ENCODE peak calls at places on chromosomes 11 and 22, in seven cellular contexts. D is NT2/D1, Q is K562, J is H1, K is HCT116, Z is SK-N-SH, L is HepG2. P is an unnamed sample.

GRCh38 chr11:19800714-19801519 is 88.3 kb downstream of the NAV2 start:
- DNase-seq in Z (no peak), L (no peak), J (no peak), D (no peak), K (no peak), Q (no peak), P (no peak)

GRCh38 chr11:2432171-2432621 is 12.1 kb downstream of the TRPM5 start:
- DNase-seq in L (no peak), K (no peak), Z (no peak), J (no peak), Q (no peak), D (no peak), P (no peak)

GRCh38 chr22:39556970-39557811 is 13.4 kb upstream of the CACNA1I start:
- DNase-seq in Z (peak; percentile 71), J (no peak), D (no peak), K (no peak), Q (peak; percentile 44), L (no peak), P (no peak)

GRCh38 chr11:32297629-32298028 is 137.7 kb downstream of the WT1 start:
- DNase-seq in Z (peak; percentile 38), Q (peak; percentile 31), K (peak; percentile 31), L (no peak), D (no peak), J (no peak), P (no peak)

GRCh38 chr22:36762687-36763260 is 13.1 kb downstream of the IFT27 start:
- DNase-seq in K (no peak), D (no peak), Q (no peak), L (no peak), Z (no peak), J (no peak), P (no peak)

GRCh38 chr22:50459443-50460140 is 15.2 kb downstream of the SBF1 start:
- DNase-seq in J (no peak), D (no peak), Z (no peak), Q (no peak), K (no peak), L (no peak), P (no peak)

GRCh38 chr22:37747090-37747714 is 50.4 kb downstream of the TRIOBP start:
- DNase-seq in Z (peak; percentile 60), Q (peak; percentile 41), L (no peak), D (no peak), K (no peak), J (no peak), P (no peak)

GRCh38 chr11:77559686-77560425 is 29.9 kb upstream of the AQP11 start:
- DNase-seq in Q (no peak), Z (no peak), L (no peak), J (no peak), K (peak; percentile 32), D (no peak), P (no peak)

GRCh38 chr11:2694995-2695939 is 4.5 kb downstream of the KCNQ1OT1 start:
- DNase-seq in K (no peak), L (no peak), D (no peak), Z (no peak), Q (no peak), J (no peak), P (no peak)

GRCh38 chr11:11667056-11667455 is 45.3 kb upstream of the GALNT18 start:
- DNase-seq in Z (no peak), K (no peak), D (no peak), Q (no peak), L (no peak), J (no peak), P (no peak)

GRCh38 chr11:67372232-67372992 is 986 bp downstream of the CLCF1 start:
- DNase-seq in D (no peak), J (peak; percentile 70), K (no peak), Q (peak; percentile 89), L (no peak), Z (peak; percentile 81), P (no peak)

GRCh38 chr11:122709042-122709760 is 53.7 kb downstream of the UBASH3B start:
- DNase-seq in Z (no peak), D (no peak), K (peak; percentile 33), L (no peak), Q (no peak), J (no peak), P (no peak)

GRCh38 chr22:16915711-16916110 is 90.5 kb upstream of the XKR3 start:
- DNase-seq in D (no peak), J (no peak), Q (no peak), K (no peak), Z (no peak), L (no peak), P (no peak)

GRCh38 chr22:42994917-42995562 is 19.9 kb downstream of the PACSIN2 start:
- DNase-seq in Q (no peak), D (no peak), L (peak; percentile 98), Z (no peak), K (no peak), J (no peak), P (peak; percentile 46)

GRCh38 chr22:36770116-36770945 is 5.6 kb downstream of the IFT27 start:
- DNase-seq in J (no peak), Z (no peak), D (peak; percentile 39), Q (no peak), L (no peak), K (no peak), P (no peak)

GRCh38 chr11:45984192-45984591 is 61.7 kb downstream of the LARGE2 start:
- DNase-seq in K (no peak), L (no peak), Q (no peak), D (no peak), J (no peak), Z (no peak), P (no peak)

GRCh38 chr22:49693416-49693815 is 134.3 kb downstream of the BRD1 start:
- DNase-seq in L (no peak), Q (no peak), D (no peak), Z (no peak), K (no peak), J (no peak), P (no peak)

GRCh38 chr22:30252411-30253204 is 6.0 kb upstream of the LIF start:
- DNase-seq in Q (no peak), D (no peak), J (no peak), Z (no peak), K (peak; percentile 85), L (no peak), P (no peak)

GRCh38 chr22:30254307-30254706 is 7.7 kb upstream of the LIF start:
- DNase-seq in Z (no peak), K (no peak), D (no peak), Q (no peak), L (no peak), J (no peak), P (no peak)

GRCh38 chr22:30250713-30251267 is 4.2 kb upstream of the LIF start:
- DNase-seq in Z (peak; percentile 55), K (no peak), D (no peak), Q (no peak), L (no peak), J (no peak), P (no peak)

GRCh38 chr22:30251661-30252226 is 5.2 kb upstream of the LIF start:
- DNase-seq in K (no peak), Z (peak; percentile 89), Q (no peak), J (no peak), D (no peak), L (no peak), P (no peak)

GRCh38 chr22:30253205-30253852 is 6.8 kb upstream of the LIF start:
- DNase-seq in K (no peak), D (no peak), J (no peak), L (no peak), Q (no peak), Z (peak; percentile 84), P (no peak)
- TF ChIP-seq YY1 in K (no peak), D (no peak), J (no peak), L (no peak), Q (no peak), Z (no peak), P (no peak)

DNA sequence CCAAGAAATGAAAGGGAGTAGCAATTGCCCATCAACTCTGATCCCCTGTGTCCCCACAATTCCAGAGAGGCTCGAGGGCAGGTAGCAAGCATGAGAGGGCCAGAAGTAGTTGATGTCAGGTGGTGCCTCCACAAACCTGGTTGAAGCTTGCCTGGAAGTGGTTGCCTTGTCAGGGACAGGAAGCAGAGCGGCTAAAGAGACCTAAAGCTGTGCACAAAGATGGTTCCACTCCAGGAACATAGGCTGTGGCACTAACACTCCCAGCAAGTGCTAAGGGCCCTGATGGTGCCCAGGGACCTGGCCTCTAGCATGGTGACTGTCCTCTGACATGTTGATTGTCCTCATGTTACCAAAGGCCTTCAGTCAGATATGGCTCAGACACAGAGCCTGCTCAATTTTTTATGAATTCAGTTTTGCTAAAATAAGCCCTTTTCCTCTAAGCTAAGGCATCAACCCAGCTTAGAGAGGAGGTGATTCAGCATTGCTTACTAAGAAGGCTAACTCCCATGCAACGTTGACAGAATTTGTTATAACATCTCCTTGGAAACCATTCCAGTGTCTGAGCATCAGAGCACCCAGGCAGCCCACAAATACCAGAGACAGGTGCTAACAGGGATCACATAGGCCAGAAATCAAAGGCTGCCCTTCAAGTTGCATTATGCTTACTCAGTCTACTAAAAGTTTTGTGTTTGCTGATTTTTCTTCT is 196.3 kb upstream of the ARHGAP20 start:
- DNase-seq in Q (no peak), D (no peak), L (no peak), J (no peak), K (no peak), Z (no peak), P (no peak)
- TF ChIP-seq YY1 in Q (no peak), D (no peak), L (no peak), J (no peak), K (no peak), Z (no peak), P (no peak)

GRCh38 chr11:104033561-104033960 is 2.9 kb upstream of the DDI1 start:
- DNase-seq in J (no peak), L (no peak), D (no peak), K (no peak), Z (no peak), Q (no peak), P (no peak)
- TF ChIP-seq YY1 in J (no peak), L (no peak), D (no peak), K (no peak), Z (no peak), Q (no peak), P (no peak)

DNA sequence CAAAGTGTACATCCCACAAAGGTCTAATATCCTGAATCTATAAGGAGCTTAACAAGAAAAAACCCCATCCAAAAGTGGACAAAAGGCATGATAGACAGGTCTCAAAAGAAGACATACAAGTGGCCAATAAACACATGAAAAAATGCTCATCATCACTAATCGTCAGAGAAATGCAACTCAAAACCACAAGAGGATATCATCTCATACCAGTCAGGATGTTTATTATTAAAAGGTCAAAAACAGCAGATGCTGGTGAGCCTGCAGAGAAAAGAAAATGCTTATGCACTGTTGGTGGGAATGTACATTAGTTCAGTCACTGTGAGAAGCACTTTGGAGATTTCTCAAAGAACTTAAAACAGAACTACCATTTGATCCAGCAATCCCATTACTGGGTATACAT is 12.7 kb downstream of the LGALS12 start:
- DNase-seq in D (no peak), Q (no peak), L (no peak), Z (no peak), J (no peak), K (no peak), P (no peak)
- TF ChIP-seq YY1 in D (no peak), Q (no peak), L (no peak), Z (no peak), J (no peak), K (no peak), P (no peak)